ENCODE peak calls at places on chromosomes 16 and 17, in seven cellular contexts. D is IMR-90, Y is H9, H is mesendoderm, V is mesenchymal stem cell, M is H1, X is neuronal stem cell. B is an unnamed sample.

GRCh38 chr17:56976941-56977570 is 875 bp upstream of the SCPEP1 start:
- DNase-seq in D (no peak), Y (no peak), V (peak), M (no peak), H (no peak), X (no peak), B (no peak)

GRCh38 chr16:89918453-89919347 is at the start of gene MC1R:
- DNase-seq in V (peak), M (no peak), X (peak), Y (peak), H (peak), D (peak), B (peak)

GRCh38 chr16:35733971-35734702 is 2274.7 kb downstream of the TP53TG3F start:
- DNase-seq in Y (no peak), M (no peak), X (no peak), D (no peak), H (no peak), V (no peak), B (no peak)

GRCh38 chr17:60947100-60947499 is 269.4 kb downstream of the BCAS3 start:
- DNase-seq in Y (no peak), M (no peak), X (no peak), D (peak), V (peak), H (no peak), B (no peak)

GRCh38 chr16:89179656-89180315 is 8.2 kb downstream of the CDH15 start:
- DNase-seq in M (no peak), Y (no peak), V (no peak), D (no peak), X (no peak), H (no peak), B (no peak)

GRCh38 chr16:66121466-66121865 is 245.0 kb upstream of the CDH5 start:
- DNase-seq in D (peak), M (no peak), V (peak), Y (no peak), X (no peak), H (no peak), B (no peak)

GRCh38 chr16:69848635-69849545 is 86.8 kb downstream of the WWP2 start:
- DNase-seq in M (no peak), X (no peak), Y (no peak), H (no peak), V (peak), D (peak), B (no peak)

GRCh38 chr17:69466905-69467630 is 52.6 kb downstream of the MAP2K6 start:
- DNase-seq in H (peak), M (no peak), V (peak), D (peak), X (peak), Y (peak), B (no peak)

GRCh38 chr16:49260253-49260652 is 21.4 kb downstream of the CBLN1 start:
- DNase-seq in M (no peak), Y (no peak), D (no peak), V (no peak), X (no peak), H (no peak), B (no peak)

GRCh38 chr16:55411231-55411630 is 67.8 kb upstream of the MMP2 start:
- DNase-seq in Y (no peak), H (no peak), X (no peak), M (no peak), V (no peak), D (peak), B (no peak)

GRCh38 chr17:41322264-41322902 is 6.9 kb upstream of the KRTAP17-1 start:
- DNase-seq in M (no peak), D (peak), V (peak), H (peak), X (peak), Y (no peak), B (peak)

GRCh38 chr16:59192551-59193199 is 458.6 kb upstream of the GOT2 start:
- DNase-seq in M (no peak), Y (peak), H (peak), V (peak), D (peak), X (peak), B (no peak)

GRCh38 chr16:8861563-8862308 is 7.1 kb downstream of the CARHSP1 start:
- DNase-seq in M (no peak), D (no peak), V (peak), H (no peak), X (no peak), Y (no peak), B (no peak)
- H3K9ac ChIP-seq in M (no peak), D (no peak), V (peak), H (no peak), X (peak), Y (no peak), B (no peak)

GRCh38 chr17:73914536-73915274 is 270.5 kb upstream of the SDK2 start:
- DNase-seq in M (no peak), X (no peak), H (no peak), D (no peak), Y (no peak), V (no peak), B (no peak)

GRCh38 chr17:73909156-73909555 is 264.9 kb upstream of the SDK2 start:
- DNase-seq in H (no peak), M (no peak), D (no peak), X (no peak), V (no peak), Y (no peak), B (no peak)

GRCh38 chr17:73910216-73910615 is 266.0 kb upstream of the SDK2 start:
- DNase-seq in D (no peak), Y (no peak), V (no peak), X (no peak), M (no peak), H (no peak), B (no peak)

GRCh38 chr17:73911726-73912359 is 267.6 kb upstream of the SDK2 start:
- DNase-seq in M (no peak), V (no peak), X (no peak), D (no peak), H (no peak), Y (no peak), B (no peak)

DNA sequence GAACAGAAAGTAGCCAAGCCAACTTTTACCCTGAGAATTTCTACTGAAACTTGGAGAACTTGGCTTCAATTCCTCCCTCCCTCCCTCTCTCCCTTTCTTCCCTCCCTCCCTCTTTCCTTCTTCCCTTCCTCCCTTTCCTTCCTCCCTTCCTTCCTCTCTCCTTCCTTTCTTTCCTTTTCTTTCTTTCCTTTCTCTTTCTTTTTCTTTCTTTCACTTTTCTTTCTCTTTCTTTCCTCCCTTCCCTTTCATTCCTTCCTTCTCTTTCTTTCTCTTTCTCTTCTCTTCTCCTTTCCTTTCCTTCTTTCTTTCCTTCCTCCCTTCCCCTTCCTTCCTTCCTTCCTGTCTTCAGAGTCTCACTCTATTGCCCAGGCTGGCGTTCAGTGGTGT is 268.1 kb upstream of the SDK2 start:
- DNase-seq in X (no peak), Y (no peak), D (no peak), M (no peak), H (no peak), V (no peak), B (no peak)
- H3K23ac ChIP-seq in X (no peak), Y (no peak), D (no peak), M (no peak), H (no peak), V (no peak), B (no peak)

GRCh38 chr17:43902190-43902589 is 5.1 kb downstream of the MPP2 start:
- DNase-seq in Y (no peak), H (no peak), V (no peak), M (no peak), X (no peak), D (no peak), B (no peak)
- H3K9ac ChIP-seq in Y (no peak), H (no peak), V (no peak), M (no peak), X (peak), D (no peak), B (no peak)

GRCh38 chr17:16573466-16573865 is 4.5 kb upstream of the ZNF287 start:
- DNase-seq in X (no peak), H (no peak), M (no peak), Y (no peak), V (no peak), D (no peak), B (peak)
- H3K23ac ChIP-seq in X (no peak), H (no peak), M (no peak), Y (no peak), V (no peak), D (no peak), B (no peak)

GRCh38 chr17:39364236-39365025 is 37.0 kb downstream of the FBXL20 start:
- DNase-seq in H (no peak), Y (no peak), D (no peak), V (no peak), M (no peak), X (no peak), B (peak)
- H3K9ac ChIP-seq in H (no peak), Y (no peak), D (no peak), V (peak), M (no peak), X (no peak), B (no peak)

GRCh38 chr16:77137045-77137444 is 53.9 kb upstream of the MON1B start:
- DNase-seq in M (no peak), D (no peak), X (no peak), V (peak), Y (no peak), H (no peak), B (no peak)

GRCh38 chr16:77133706-77134105 is 57.3 kb upstream of the MON1B start:
- DNase-seq in V (no peak), H (no peak), D (no peak), Y (peak), M (no peak), X (no peak), B (no peak)

GRCh38 chr16:77132051-77132618 is 58.9 kb upstream of the MON1B start:
- DNase-seq in Y (no peak), D (no peak), M (no peak), X (no peak), V (no peak), H (no peak), B (no peak)

DNA sequence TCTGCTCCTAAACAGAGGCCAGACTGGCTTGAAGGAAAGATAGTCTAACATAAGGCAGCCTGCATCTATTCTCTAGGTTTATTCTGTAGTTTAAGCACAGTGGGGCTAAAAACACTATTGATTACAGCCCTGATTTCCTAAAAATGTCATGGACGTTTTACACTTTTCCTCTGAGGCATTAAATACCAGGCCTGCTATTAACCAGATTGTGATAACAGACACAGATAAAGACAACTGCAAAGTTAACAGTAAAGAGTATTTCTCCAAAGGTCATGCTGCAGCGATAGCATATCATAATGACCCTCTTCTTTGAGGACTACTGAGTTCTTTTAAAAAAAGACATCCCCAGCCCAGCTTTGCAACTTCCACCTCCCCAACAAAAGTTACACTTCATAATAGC is 59.6 kb upstream of the MON1B start:
- DNase-seq in H (no peak), Y (no peak), V (no peak), X (no peak), M (no peak), D (no peak), B (no peak)
- H3K23ac ChIP-seq in H (no peak), Y (no peak), V (no peak), X (no peak), M (no peak), D (no peak), B (no peak)

DNA sequence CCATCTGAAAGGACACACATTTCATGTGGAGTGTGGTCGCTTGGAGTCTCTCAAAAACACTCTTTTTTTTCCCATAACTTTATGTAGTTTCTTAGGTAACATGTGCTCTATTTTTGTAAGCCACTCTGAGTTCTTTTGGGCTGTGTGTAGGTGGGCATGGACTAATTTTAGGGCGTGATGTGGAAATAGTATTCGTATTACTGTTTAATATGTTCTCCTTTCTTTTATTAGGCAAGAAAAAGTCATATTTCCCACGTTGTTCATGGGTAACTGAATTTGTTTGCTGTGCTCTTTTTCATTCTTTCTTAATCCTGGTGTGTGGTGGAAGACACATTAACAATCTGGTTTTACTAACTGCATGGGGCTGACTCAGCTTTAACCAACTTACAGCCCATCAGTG is 27.4 kb downstream of the NDEL1 start:
- DNase-seq in V (no peak), Y (no peak), H (no peak), M (no peak), D (peak), X (no peak), B (no peak)
- H3K9ac ChIP-seq in V (peak), Y (no peak), H (no peak), M (no peak), D (no peak), X (no peak), B (no peak)

DNA sequence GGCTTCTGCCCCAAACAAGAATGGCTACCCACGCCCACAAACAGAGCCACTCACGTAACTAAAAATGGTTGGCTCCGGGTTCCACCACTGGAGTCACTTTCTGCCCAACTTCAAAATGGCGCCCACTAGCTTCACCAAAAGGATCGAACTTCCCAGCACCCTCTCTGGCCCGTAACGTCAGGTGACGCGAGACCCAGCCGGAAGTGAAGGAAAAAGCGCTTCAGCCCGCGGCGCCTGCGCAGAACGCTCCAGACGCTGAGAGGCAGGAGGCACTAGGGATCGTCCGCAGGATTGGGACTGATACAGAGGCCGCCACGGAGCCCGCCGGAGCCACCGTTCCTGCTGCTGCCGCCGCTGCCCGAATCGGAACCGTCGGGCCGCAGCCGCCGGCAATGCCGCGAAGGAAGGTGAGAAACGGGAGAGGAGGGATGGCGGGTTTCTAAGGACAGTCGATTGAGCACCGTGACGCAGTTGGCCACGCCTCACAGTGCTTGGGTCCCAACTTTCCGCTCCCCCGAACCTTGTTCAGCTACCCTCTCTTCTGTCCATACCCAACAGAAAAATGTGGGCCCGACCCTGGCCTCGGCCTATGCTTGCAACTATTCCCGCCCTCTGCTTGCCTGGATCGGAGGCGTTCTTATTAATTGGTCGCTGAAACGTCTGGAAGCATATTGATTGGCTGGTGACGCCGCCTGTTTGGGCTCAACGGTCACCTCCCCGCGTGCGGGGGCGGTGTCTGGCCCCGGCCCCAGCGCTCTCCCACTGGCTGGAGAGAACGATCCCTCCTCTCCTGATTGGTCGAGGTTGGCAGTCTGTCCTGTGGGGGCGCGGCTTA is at the start of gene KAT7:
- DNase-seq in D (peak), Y (peak), X (peak), M (peak), H (peak), V (peak), B (peak)
- H3K23ac ChIP-seq in D (peak), Y (no peak), X (peak), M (no peak), H (no peak), V (no peak), B (no peak)